ENCODE peak calls at places on chromosomes 2 and 18, in six cellular contexts. S is MM.1S, A is caudate nucleus, P is lower lobe of right lung, F is brain microvascular endothelial cell, D is osteoblast. J is an unnamed sample.
A peak's percentile ranks its signal among the peaks of the same experiment; 100 is the strongest.

GRCh38 chr2:161796192-161796591 is 172.0 kb downstream of the SLC4A10 start:
- DNase-seq in S (no peak), A (no peak), P (peak; percentile 48), F (no peak), D (no peak), J (no peak)

GRCh38 chr2:40511661-40512213 is 59.8 kb upstream of the SLC8A1 start:
- DNase-seq in S (no peak), A (no peak), P (no peak), F (peak; percentile 78), D (peak; percentile 51), J (no peak)

GRCh38 chr2:62142054-62142453 is 53.9 kb upstream of the B3GNT2 start:
- DNase-seq in S (no peak), A (no peak), P (no peak), F (no peak), D (no peak), J (no peak)

GRCh38 chr2:212157011-212157410 is 381.6 kb downstream of the ERBB4 start:
- DNase-seq in S (no peak), A (no peak), P (no peak), F (peak; percentile 83), D (no peak), J (no peak)

GRCh38 chr2:11033114-11033513 is 121.4 kb downstream of the KCNF1 start:
- DNase-seq in S (no peak), A (no peak), P (no peak), F (no peak), D (no peak), J (no peak)

GRCh38 chr2:171109571-171109970 is 51.1 kb downstream of the TLK1 start:
- DNase-seq in S (no peak), A (no peak), P (no peak), F (no peak), D (no peak), J (no peak)

GRCh38 chr2:216083464-216084279 is 2.0 kb downstream of the TMEM169 start:
- DNase-seq in S (no peak), A (no peak), P (no peak), F (peak; percentile 38), D (peak; percentile 87), J (no peak)

GRCh38 chr2:134758632-134759031 is 39.8 kb upstream of the TMEM163 start:
- DNase-seq in S (peak; percentile 10), A (no peak), P (no peak), F (no peak), D (no peak), J (no peak)

GRCh38 chr2:216621292-216621691 is 11.9 kb upstream of the IGFBP2 start:
- DNase-seq in S (no peak), A (no peak), P (no peak), F (no peak), D (no peak), J (no peak)

GRCh38 chr2:157866202-157866601 is 9.9 kb downstream of the ACVR1 start:
- DNase-seq in S (no peak), A (no peak), P (no peak), F (peak; percentile 38), D (peak; percentile 53), J (no peak)

GRCh38 chr2:238101891-238102841 is 2.0 kb downstream of the ESPNL start:
- DNase-seq in S (no peak), A (no peak), P (peak; percentile 47), F (no peak), D (peak; percentile 75), J (no peak)

GRCh38 chr18:9925369-9925768 is 11.6 kb downstream of the VAPA start:
- DNase-seq in S (no peak), A (no peak), P (no peak), F (no peak), D (no peak), J (no peak)

GRCh38 chr2:207796585-207797350 is 27.1 kb upstream of the FZD5 start:
- DNase-seq in S (no peak), A (no peak), P (peak; percentile 82), F (no peak), D (no peak), J (no peak)

GRCh38 chr2:30958571-30959220 is 151.4 kb upstream of the CAPN13 start:
- DNase-seq in S (no peak), A (no peak), P (no peak), F (no peak), D (no peak), J (no peak)

GRCh38 chr2:43576983-43577892 is 18.6 kb downstream of the THADA start:
- DNase-seq in S (peak; percentile 38), A (peak; percentile 17), P (no peak), F (peak; percentile 33), D (peak; percentile 43), J (peak; percentile 53)

GRCh38 chr2:218033590-218034496 is 31.0 kb upstream of the TNS1 start:
- DNase-seq in S (no peak), A (no peak), P (no peak), F (no peak), D (peak; percentile 66), J (no peak)

GRCh38 chr2:218039171-218039570 is 29.9 kb upstream of the RUFY4 start:
- DNase-seq in S (peak; percentile 59), A (no peak), P (no peak), F (no peak), D (no peak), J (no peak)

GRCh38 chr2:218035463-218036100 is 32.8 kb upstream of the TNS1 start:
- DNase-seq in S (no peak), A (no peak), P (no peak), F (no peak), D (no peak), J (no peak)

GRCh38 chr2:218033208-218033589 is 30.4 kb upstream of the TNS1 start:
- DNase-seq in S (no peak), A (no peak), P (no peak), F (no peak), D (peak; percentile 66), J (no peak)

GRCh38 chr2:218036371-218036770 is 32.7 kb upstream of the RUFY4 start:
- DNase-seq in S (no peak), A (no peak), P (no peak), F (no peak), D (no peak), J (no peak)
- H3K27ac ChIP-seq in S (no peak overlapping the region), A (no peak overlapping the region), P (no peak overlapping the region), F (no peak overlapping the region), D (no peak overlapping the region), J (no peak overlapping the region)

GRCh38 chr2:100065029-100065428 is 77.4 kb downstream of the AFF3 start:
- DNase-seq in S (no peak), A (no peak), P (no peak), F (no peak), D (no peak), J (no peak)

GRCh38 chr2:100063459-100063953 is 78.9 kb downstream of the AFF3 start:
- DNase-seq in S (no peak), A (no peak), P (no peak), F (no peak), D (no peak), J (no peak)

GRCh38 chr2:100064165-100064564 is 78.2 kb downstream of the AFF3 start:
- DNase-seq in S (no peak), A (no peak), P (no peak), F (no peak), D (no peak), J (no peak)

GRCh38 chr2:100066246-100066645 is 76.1 kb downstream of the AFF3 start:
- DNase-seq in S (no peak), A (no peak), P (no peak), F (no peak), D (no peak), J (no peak)

GRCh38 chr2:100064592-100065006 is 77.8 kb downstream of the AFF3 start:
- DNase-seq in S (no peak), A (no peak), P (no peak), F (no peak), D (no peak), J (no peak)
- H3K27ac ChIP-seq in S (no peak overlapping the region), A (no peak overlapping the region), P (no peak overlapping the region), F (no peak overlapping the region), D (no peak overlapping the region), J (no peak overlapping the region)

GRCh38 chr2:179558010-179558911 is 293.6 kb upstream of the SESTD1 start:
- DNase-seq in S (no peak), A (no peak), P (no peak), F (no peak), D (no peak), J (no peak)
- H3K27ac ChIP-seq in S (no peak overlapping the region), A (no peak overlapping the region), P (peak overlapping the region; percentile 8), F (no peak overlapping the region), D (no peak overlapping the region), J (no peak overlapping the region)

GRCh38 chr2:27954261-27954673 is 63.7 kb downstream of the BABAM2 start:
- DNase-seq in S (no peak), A (no peak), P (no peak), F (no peak), D (no peak), J (no peak)
- H3K27ac ChIP-seq in S (no peak overlapping the region), A (peak overlapping the region; percentile 13), P (peak overlapping the region; percentile 20), F (peak overlapping the region; percentile 59), D (peak overlapping the region; percentile 95), J (no peak overlapping the region)

GRCh38 chr18:54162431-54162830 is 62.0 kb downstream of the MBD2 start:
- DNase-seq in S (no peak), A (no peak), P (no peak), F (peak; percentile 72), D (no peak), J (no peak)
- H3K27ac ChIP-seq in S (no peak overlapping the region), A (no peak overlapping the region), P (no peak overlapping the region), F (peak overlapping the region; percentile 47), D (peak overlapping the region; percentile 67), J (no peak overlapping the region)

GRCh38 chr18:240175-240574 is 27.7 kb downstream of the THOC1 start:
- DNase-seq in S (no peak), A (no peak), P (no peak), F (no peak), D (no peak), J (no peak)
- H3K27ac ChIP-seq in S (no peak overlapping the region), A (no peak overlapping the region), P (no peak overlapping the region), F (no peak overlapping the region), D (no peak overlapping the region), J (no peak overlapping the region)

GRCh38 chr2:219482674-219483405 is 15.9 kb upstream of the GMPPA start:
- DNase-seq in S (no peak), A (no peak), P (no peak), F (no peak), D (no peak), J (no peak)
- H3K27ac ChIP-seq in S (no peak overlapping the region), A (peak overlapping the region; percentile 44), P (no peak overlapping the region), F (no peak overlapping the region), D (no peak overlapping the region), J (no peak overlapping the region)

J was measured in CD4-positive, alpha-beta memory T cell.